ENCODE peak calls at places on chromosomes 3 and 15, in nine cellular contexts. E is AG10803; O is cardiac muscle cell; Y is activated CD4-positive, alpha-beta T cell treated with anti-CD3 and anti-CD28 coated beads, Interleukin-2, amount 50 U/mL, for 24 hours; K is iris pigment epithelial cell; B is SHP77; G is iPS DF 19.7; A is GM12865; U is astrocyte of the spinal cord. R is an unnamed sample.
A peak's percentile ranks its signal among the peaks of the same experiment; 100 is the strongest.

GRCh38 chr3:97914390-97914789 is 57.8 kb downstream of the RIOX2 start:
- DNase-seq in B (no peak), O (no peak), Y (no peak), E (no peak), A (no peak), K (peak; percentile 49), U (peak; percentile 32), G (no peak), R (no peak)

GRCh38 chr15:99719096-99719541 is 14.1 kb downstream of the LYSMD4 start:
- DNase-seq in O (no peak), U (peak; percentile 90), G (no peak), Y (no peak), B (no peak), E (peak; percentile 82), A (peak; percentile 91), K (peak; percentile 95), R (no peak)

GRCh38 chr3:41338276-41338675 is 139.0 kb downstream of the CTNNB1 start:
- DNase-seq in B (no peak), U (peak; percentile 49), O (no peak), Y (no peak), A (no peak), K (peak; percentile 39), E (peak; percentile 52), G (no peak), R (no peak)

GRCh38 chr3:160486459-160486869 is 36.9 kb upstream of the TRIM59 start:
- DNase-seq in K (peak; percentile 57), G (no peak), E (peak; percentile 71), B (peak; percentile 50), U (peak; percentile 74), A (peak; percentile 54), O (peak; percentile 38), Y (no peak), R (no peak)

GRCh38 chr15:70471517-70471916 is 291.8 kb downstream of the UACA start:
- DNase-seq in Y (no peak), O (no peak), U (no peak), E (no peak), G (no peak), K (no peak), B (no peak), A (no peak), R (no peak)

GRCh38 chr3:150631515-150632221 is 28.5 kb downstream of the SELENOT start:
- DNase-seq in G (no peak), Y (no peak), U (no peak), A (no peak), K (no peak), O (no peak), E (no peak), B (no peak), R (no peak)

GRCh38 chr15:96296264-96296663 is 34.2 kb upstream of the NR2F2 start:
- DNase-seq in U (peak; percentile 83), K (peak; percentile 91), O (no peak), E (peak; percentile 11), Y (no peak), B (no peak), A (no peak), G (no peak), R (no peak)

GRCh38 chr3:35772364-35773009 is 133.2 kb downstream of the ARPP21 start:
- DNase-seq in E (no peak), A (no peak), K (peak; percentile 2), B (peak; percentile 46), Y (no peak), G (no peak), O (no peak), U (peak; percentile 25), R (no peak)

GRCh38 chr15:94524565-94524964 is 293.2 kb downstream of the MCTP2 start:
- DNase-seq in B (no peak), Y (no peak), A (no peak), U (no peak), E (no peak), K (no peak), O (no peak), G (no peak), R (no peak)

GRCh38 chr3:63349583-63350177 is 71.6 kb downstream of the SYNPR start:
- DNase-seq in K (peak; percentile 70), U (peak; percentile 72), Y (peak; percentile 5), A (peak; percentile 64), O (peak; percentile 80), G (no peak), E (peak; percentile 71), B (peak; percentile 72), R (peak; percentile 32)

GRCh38 chr3:175046666-175047065 is 187.5 kb downstream of the NAALADL2 start:
- DNase-seq in E (peak; percentile 4), G (no peak), Y (no peak), A (no peak), B (no peak), K (peak; percentile 73), O (no peak), U (no peak), R (no peak)

GRCh38 chr3:34012102-34012461 is 213.7 kb downstream of the PDCD6IP start:
- DNase-seq in K (peak; percentile 99), B (no peak), E (peak; percentile 95), U (peak; percentile 96), G (no peak), O (no peak), Y (no peak), A (no peak), R (peak; percentile 8)

GRCh38 chr3:171679011-171679492 is 131.2 kb downstream of the PLD1 start:
- DNase-seq in B (peak; percentile 56), K (no peak), U (no peak), E (no peak), O (no peak), G (no peak), A (no peak), Y (no peak), R (peak; percentile 28)

GRCh38 chr15:46961795-46962194 is 755.5 kb upstream of the SEMA6D start:
- DNase-seq in O (peak; percentile 56), E (no peak), G (no peak), B (no peak), Y (no peak), K (no peak), U (no peak), A (no peak), R (no peak)

GRCh38 chr15:73225358-73226015 is 143.3 kb downstream of the HCN4 start:
- DNase-seq in E (no peak), G (no peak), O (no peak), B (no peak), U (no peak), K (no peak), Y (no peak), A (no peak), R (no peak)

GRCh38 chr3:173887888-173888287 is 490.3 kb downstream of the NLGN1 start:
- DNase-seq in A (no peak), E (no peak), U (no peak), B (no peak), O (no peak), Y (no peak), K (no peak), G (no peak), R (no peak)

GRCh38 chr3:134768116-134768515 is 26.9 kb upstream of the EPHB1 start:
- DNase-seq in E (no peak), K (no peak), U (no peak), B (no peak), O (no peak), A (no peak), Y (no peak), G (no peak), R (no peak)

GRCh38 chr3:129756871-129757270 is 136.6 kb downstream of the TMCC1 start:
- DNase-seq in K (peak; percentile 36), Y (no peak), O (no peak), G (no peak), B (no peak), A (no peak), E (peak; percentile 83), U (peak; percentile 48), R (no peak)

GRCh38 chr15:80183886-80184285 is 31.1 kb downstream of the FAH start:
- DNase-seq in Y (no peak), A (no peak), G (no peak), U (no peak), K (peak; percentile 25), E (no peak), O (no peak), B (no peak), R (no peak)

GRCh38 chr3:172189987-172190603 is 150.7 kb downstream of the FNDC3B start:
- DNase-seq in U (no peak), A (no peak), K (peak; percentile 63), B (no peak), G (no peak), O (no peak), E (no peak), Y (no peak), R (no peak)

GRCh38 chr15:48096813-48097212 is 24.0 kb upstream of the SLC24A5 start:
- DNase-seq in U (peak; percentile 72), O (no peak), E (peak; percentile 71), Y (no peak), A (no peak), B (no peak), K (peak; percentile 92), G (no peak), R (no peak)

GRCh38 chr3:8503871-8504610 is 2.4 kb downstream of the LMCD1 start:
- DNase-seq in A (peak; percentile 51), E (no peak), U (no peak), B (no peak), G (no peak), Y (no peak), K (no peak), O (no peak), R (no peak)

GRCh38 chr3:94607778-94608177 is 544.9 kb downstream of the NSUN3 start:
- DNase-seq in B (no peak), A (no peak), Y (no peak), G (no peak), U (no peak), O (no peak), K (no peak), E (no peak), R (no peak)